ENCODE peak calls at places on chromosomes 5 and 9, in six cellular contexts. Y is Panc1, L is HCT116, K is GM12878, A is SK-N-SH, S is GM23338. G is an unnamed sample.

GRCh38 chr5:27815061-27815460 is 776.7 kb upstream of the CDH9 start:
- DNase-seq in Y (no peak), L (no peak), K (no peak), A (no peak), S (no peak), G (no peak)

GRCh38 chr9:69391946-69392345 is 66.9 kb downstream of the ENTREP1 start:
- DNase-seq in Y (no peak), L (no peak), K (no peak), A (no peak), S (no peak), G (no peak)

GRCh38 chr9:113154471-113154870 is 3.7 kb downstream of the SLC31A2 start:
- DNase-seq in Y (no peak), L (no peak), K (no peak), A (no peak), S (no peak), G (peak; percentile 69)

GRCh38 chr5:51479840-51480239 is 96.6 kb downstream of the ISL1 start:
- DNase-seq in Y (no peak), L (no peak), K (peak; percentile 4), A (no peak), S (no peak), G (no peak)

GRCh38 chr5:140141241-140141640 is 15.5 kb downstream of the IGIP start:
- DNase-seq in Y (no peak), L (no peak), K (no peak), A (no peak), S (no peak), G (no peak)

GRCh38 chr9:136138566-136138965 is 19.9 kb upstream of the TMEM250 start:
- DNase-seq in Y (no peak), L (peak; percentile 63), K (no peak), A (peak; percentile 69), S (peak; percentile 97), G (no peak)

GRCh38 chr5:176359658-176360057 is 1.9 kb downstream of the KIAA1191 start:
- DNase-seq in Y (no peak), L (no peak), K (no peak), A (no peak), S (no peak), G (no peak)

GRCh38 chr9:134130503-134131375 is 5.1 kb upstream of the WDR5 start:
- DNase-seq in Y (no peak), L (no peak), K (no peak), A (no peak), S (peak; percentile 93), G (no peak)

GRCh38 chr5:35938518-35939227 is at the start of gene CAPSL:
- DNase-seq in Y (no peak), L (peak; percentile 36), K (no peak), A (peak; percentile 24), S (peak; percentile 98), G (no peak)

GRCh38 chr5:175706499-175706898 is 48.6 kb downstream of the HRH2 start:
- DNase-seq in Y (no peak), L (no peak), K (no peak), A (no peak), S (no peak), G (no peak)

GRCh38 chr9:114233806-114234205 is 78.5 kb downstream of the COL27A1 start:
- DNase-seq in Y (no peak), L (no peak), K (no peak), A (no peak), S (no peak), G (no peak)

GRCh38 chr9:2603621-2604020 is 18.0 kb upstream of the VLDLR start:
- DNase-seq in Y (no peak), L (no peak), K (no peak), A (no peak), S (no peak), G (no peak)

GRCh38 chr5:446864-447263 is 3.9 kb downstream of the EXOC3 start:
- DNase-seq in Y (no peak), L (peak; percentile 24), K (no peak), A (peak; percentile 58), S (peak; percentile 76), G (no peak)

GRCh38 chr9:81860581-81860980 is 67.6 kb upstream of the SPATA31D4 start:
- DNase-seq in Y (no peak), L (no peak), K (no peak), A (no peak), S (no peak), G (no peak)

GRCh38 chr9:81861644-81862043 is 66.6 kb upstream of the SPATA31D4 start:
- DNase-seq in Y (no peak), L (no peak), K (no peak), A (no peak), S (no peak), G (no peak)
- TF ChIP-seq REST in Y (no peak), L (no peak), K (no peak), A (no peak), S (no peak), G (no peak)

GRCh38 chr9:130290353-130291181 is 25.0 kb downstream of the HMCN2 start:
- DNase-seq in Y (no peak), L (no peak), K (no peak), A (no peak), S (no peak), G (no peak)
- TF ChIP-seq POLR2AphosphoS5 in Y (no peak), L (no peak), K (no peak), A (no peak), S (no peak), G (no peak)

GRCh38 chr9:97925497-97926334 is 3.4 kb upstream of the TRMO start:
- DNase-seq in Y (no peak), L (no peak), K (no peak), A (no peak), S (no peak), G (no peak)
- TF ChIP-seq REST in Y (no peak), L (no peak), K (no peak), A (no peak), S (no peak), G (no peak)

DNA sequence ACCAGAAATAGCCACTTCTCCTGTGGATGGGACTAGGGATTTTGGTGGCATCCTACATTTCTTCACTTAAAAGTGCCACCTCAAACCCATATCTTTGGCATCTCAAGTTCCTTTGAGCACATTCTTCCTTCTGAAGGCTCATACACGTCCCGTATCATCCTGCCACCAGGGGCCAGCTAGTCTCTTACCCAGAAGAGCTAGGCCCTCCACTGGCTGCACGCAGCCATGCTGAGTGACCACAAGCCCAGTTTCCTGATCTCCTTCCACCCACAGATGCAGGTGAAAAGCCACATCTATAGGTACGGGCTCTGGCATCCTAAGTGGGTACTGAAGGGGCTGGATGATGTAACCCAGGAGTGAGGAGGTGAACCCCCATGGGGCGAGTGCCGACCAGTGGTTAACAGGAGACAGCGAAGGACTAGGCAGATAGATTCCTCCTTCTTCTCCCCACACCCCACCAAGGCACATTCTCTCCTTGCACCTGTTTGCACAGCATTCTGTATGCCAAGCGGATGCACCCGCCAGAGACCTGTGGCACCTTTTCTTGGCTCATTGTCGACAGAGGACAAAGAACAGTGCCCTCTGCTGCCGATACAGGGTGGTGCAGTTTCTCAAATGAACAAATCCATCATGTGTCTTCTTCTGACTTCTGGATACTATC is 14.4 kb upstream of the SCGB3A1 start:
- DNase-seq in Y (peak; percentile 46), L (peak; percentile 75), K (peak; percentile 17), A (peak; percentile 74), S (peak; percentile 82), G (peak; percentile 16)
- TF ChIP-seq POLR2AphosphoS5 in Y (no peak), L (no peak), K (no peak), A (no peak), S (no peak), G (no peak)

GRCh38 chr5:171617268-171617667 is 168.3 kb upstream of the SMIM23 start:
- DNase-seq in Y (no peak), L (no peak), K (no peak), A (no peak), S (no peak), G (no peak)

GRCh38 chr5:171619744-171620143 is 165.9 kb upstream of the SMIM23 start:
- DNase-seq in Y (no peak), L (no peak), K (no peak), A (no peak), S (no peak), G (no peak)

GRCh38 chr5:171616002-171616780 is 169.4 kb upstream of the SMIM23 start:
- DNase-seq in Y (no peak), L (no peak), K (no peak), A (peak; percentile 59), S (peak; percentile 40), G (no peak)

GRCh38 chr5:171619196-171619595 is 166.4 kb upstream of the SMIM23 start:
- DNase-seq in Y (no peak), L (no peak), K (no peak), A (no peak), S (no peak), G (no peak)

DNA sequence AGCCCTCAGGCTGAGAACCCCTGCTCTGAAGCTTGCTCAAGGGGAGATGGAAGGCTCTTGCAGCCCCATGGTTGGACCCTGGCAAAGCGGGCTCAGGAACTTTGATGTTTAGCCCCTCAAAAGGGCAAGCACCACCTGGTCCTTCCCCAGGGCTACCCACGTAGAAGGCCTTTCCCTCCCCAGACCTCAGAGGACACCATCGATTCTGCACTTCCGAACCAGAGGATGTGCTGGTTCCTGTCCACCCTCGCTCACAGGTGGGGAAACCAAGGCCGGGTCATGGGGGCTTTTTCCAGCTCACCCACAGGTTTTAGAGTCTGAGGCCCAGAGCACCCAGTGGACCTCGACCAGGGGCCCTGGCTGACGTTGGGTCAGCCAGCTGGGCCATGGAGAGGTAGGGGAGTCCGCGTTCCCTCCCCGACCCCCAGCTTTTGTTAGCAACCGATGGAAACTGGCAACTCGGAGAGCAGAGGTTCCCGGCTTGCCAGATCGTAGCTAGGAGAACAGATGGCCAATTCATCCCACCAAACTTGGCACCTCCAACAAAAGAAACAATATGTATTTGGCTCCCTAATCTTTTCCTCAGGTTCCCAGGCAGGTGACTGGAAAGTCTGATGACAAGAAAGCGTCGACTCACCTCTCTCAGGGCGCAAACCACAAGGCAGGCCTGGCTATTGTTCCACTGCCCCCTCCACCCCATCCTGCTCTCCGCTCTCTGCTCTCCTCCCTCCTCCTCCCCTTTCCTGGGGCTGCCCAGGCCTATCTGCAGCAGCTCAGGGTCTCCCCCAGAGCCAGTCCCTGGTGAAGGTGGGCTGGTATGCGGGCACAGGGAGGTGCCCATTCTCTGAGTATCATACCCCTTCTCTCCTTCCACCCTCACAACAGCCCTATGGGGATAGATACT is 167.6 kb upstream of the SMIM23 start:
- DNase-seq in Y (no peak), L (no peak), K (no peak), A (no peak), S (no peak), G (no peak)
- TF ChIP-seq REST in Y (no peak), L (no peak), K (no peak), A (no peak), S (no peak), G (no peak)